ENCODE peak calls at places on chromosome 22, in nine cellular contexts. A, U, X, C, P, K, H, O and V are unnamed samples.

GRCh38 chr22:20606041-20606783 is 98.8 kb downstream of the MED15 start:
- DNase-seq in A (no peak), C (peak), U (peak), O (no peak), P (peak), X (peak), K (peak), H (peak), V (peak)

GRCh38 chr22:17980638-17981051 is 43.7 kb downstream of the MICAL3 start:
- DNase-seq in C (peak), A (peak), H (no peak), X (no peak), U (no peak), K (no peak), O (no peak), P (peak), V (peak)

GRCh38 chr22:46994265-46994664 is 231.8 kb downstream of the TBC1D22A start:
- DNase-seq in P (no peak), H (no peak), U (no peak), O (no peak), X (no peak), K (no peak), A (no peak), C (no peak), V (no peak)

GRCh38 chr22:23035557-23036277 is 34.6 kb upstream of the GNAZ start:
- DNase-seq in H (no peak), C (peak), U (peak), O (no peak), A (no peak), P (no peak), X (no peak), K (no peak), V (no peak)

GRCh38 chr22:50713008-50713385 is 25.0 kb upstream of the ACR start:
- DNase-seq in X (no peak), H (no peak), P (no peak), O (no peak), C (no peak), A (no peak), U (no peak), K (no peak), V (no peak)

GRCh38 chr22:22156716-22157499 is 87.7 kb upstream of the VPREB1 start:
- DNase-seq in X (peak), K (peak), C (peak), A (peak), U (peak), H (peak), O (peak), P (peak), V (no peak)

GRCh38 chr22:30733081-30733680 is 38.5 kb downstream of the OSBP2 start:
- DNase-seq in A (no peak), O (no peak), K (no peak), P (no peak), H (no peak), X (no peak), U (no peak), C (no peak), V (no peak)

GRCh38 chr22:30947821-30948454 is 20.6 kb downstream of the MORC2 start:
- DNase-seq in P (no peak), C (no peak), H (no peak), A (no peak), X (peak), O (no peak), K (peak), U (peak), V (no peak)

GRCh38 chr22:31350410-31350863 is 4.3 kb upstream of the PATZ1 start:
- DNase-seq in C (no peak), X (peak), P (no peak), K (no peak), A (no peak), U (peak), O (no peak), H (no peak), V (no peak)

GRCh38 chr22:30943368-30943767 is 25.2 kb downstream of the MORC2 start:
- DNase-seq in U (no peak), K (no peak), O (no peak), X (no peak), H (no peak), P (peak), C (peak), A (no peak), V (peak)

GRCh38 chr22:24321999-24322398 is 51.4 kb downstream of the SPECC1L start:
- DNase-seq in K (no peak), X (no peak), H (no peak), U (no peak), P (no peak), C (no peak), O (no peak), A (no peak), V (no peak)

GRCh38 chr22:27650572-27650971 is 151.0 kb downstream of the MN1 start:
- DNase-seq in X (no peak), K (no peak), U (no peak), P (no peak), C (no peak), H (no peak), O (no peak), A (no peak), V (no peak)

GRCh38 chr22:46462726-46463371 is 74.6 kb downstream of the CELSR1 start:
- DNase-seq in U (no peak), X (no peak), H (no peak), A (no peak), P (no peak), K (no peak), O (no peak), C (no peak), V (no peak)

GRCh38 chr22:20503816-20504215 is 3.6 kb upstream of the MED15 start:
- DNase-seq in H (no peak), A (no peak), C (no peak), X (no peak), O (no peak), U (no peak), K (no peak), P (no peak), V (no peak)

GRCh38 chr22:30605449-30606110 is 1.4 kb upstream of the TCN2 start:
- DNase-seq in X (peak), P (no peak), A (peak), O (peak), U (peak), H (peak), K (no peak), C (peak), V (no peak)

GRCh38 chr22:47371263-47372090 is 609.0 kb downstream of the TBC1D22A start:
- DNase-seq in O (no peak), P (no peak), C (no peak), X (no peak), U (no peak), K (no peak), H (no peak), A (no peak), V (no peak)

GRCh38 chr22:46769191-46769675 is 6.8 kb downstream of the TBC1D22A start:
- DNase-seq in X (no peak), C (no peak), A (no peak), O (no peak), H (no peak), K (no peak), P (no peak), U (no peak), V (no peak)

GRCh38 chr22:17035246-17035645 is 27.2 kb upstream of the GAB4 start:
- DNase-seq in O (no peak), X (no peak), P (no peak), U (no peak), C (no peak), K (no peak), A (no peak), H (no peak), V (no peak)

GRCh38 chr22:46652930-46653331 is 32.7 kb downstream of the GRAMD4 start:
- DNase-seq in H (no peak), U (no peak), A (no peak), O (no peak), X (no peak), C (no peak), K (no peak), P (no peak), V (no peak)

GRCh38 chr22:22599248-22599647 is 40.2 kb upstream of the PRAME start:
- DNase-seq in C (no peak), P (no peak), O (no peak), A (no peak), H (no peak), X (no peak), U (no peak), K (no peak), V (no peak)

GRCh38 chr22:30036656-30037055 is 43.6 kb upstream of the HORMAD2 start:
- DNase-seq in P (no peak), C (no peak), U (no peak), H (no peak), X (no peak), O (no peak), K (no peak), A (no peak), V (no peak)

GRCh38 chr22:20434264-20434751 is 3.3 kb downstream of the SCARF2 start:
- DNase-seq in U (no peak), X (no peak), O (no peak), A (no peak), H (no peak), P (no peak), C (no peak), K (no peak), V (no peak)

GRCh38 chr22:27435839-27436581 is 365.5 kb downstream of the MN1 start:
- DNase-seq in O (peak), K (no peak), A (no peak), C (no peak), U (no peak), H (peak), X (peak), P (no peak), V (no peak)

GRCh38 chr22:32754413-32755041 is 47.0 kb upstream of the TIMP3 start:
- DNase-seq in A (peak), K (no peak), O (peak), C (no peak), X (no peak), U (no peak), P (no peak), H (no peak), V (no peak)

GRCh38 chr22:24059793-24060192 is 48.7 kb downstream of the CABIN1 start:
- DNase-seq in U (no peak), H (no peak), P (no peak), O (no peak), X (no peak), A (no peak), C (no peak), K (no peak), V (no peak)

GRCh38 chr22:21765909-21766529 is 30.4 kb upstream of the YPEL1 start:
- DNase-seq in P (no peak), K (no peak), U (no peak), C (no peak), O (no peak), X (no peak), A (no peak), H (no peak), V (no peak)

GRCh38 chr22:26357813-26358212 is 71.2 kb upstream of the ASPHD2 start:
- DNase-seq in X (no peak), C (no peak), O (no peak), A (no peak), H (no peak), P (no peak), U (no peak), K (no peak), V (no peak)

GRCh38 chr22:20656902-20657836 is 116.7 kb upstream of the SERPIND1 start:
- DNase-seq in A (no peak), K (no peak), O (no peak), H (no peak), P (no peak), U (peak), X (no peak), C (no peak), V (no peak)

GRCh38 chr22:42134033-42135020 is 3.7 kb upstream of the CYP2D6 start:
- DNase-seq in H (no peak), P (no peak), U (no peak), A (no peak), O (no peak), K (no peak), C (no peak), X (no peak), V (no peak)

GRCh38 chr22:23122216-23122957 is 19.4 kb downstream of the RSPH14 start:
- DNase-seq in U (no peak), O (no peak), H (no peak), X (no peak), A (no peak), K (no peak), P (no peak), C (no peak), V (no peak)

GRCh38 chr22:47200273-47201051 is 438.0 kb downstream of the TBC1D22A start:
- DNase-seq in C (no peak), A (no peak), U (no peak), K (no peak), X (no peak), H (no peak), O (no peak), P (no peak), V (peak)

GRCh38 chr22:46749682-46750529 is 11.9 kb upstream of the CERK start:
- DNase-seq in A (no peak), X (no peak), P (no peak), C (peak), K (no peak), H (no peak), O (no peak), U (no peak), V (no peak)

GRCh38 chr22:33083212-33083611 is 25.0 kb upstream of the SYN3 start:
- DNase-seq in A (no peak), O (no peak), P (no peak), U (peak), K (no peak), C (no peak), X (peak), H (no peak), V (no peak)

GRCh38 chr22:24186352-24186740 is 5.1 kb downstream of the SUSD2 start:
- DNase-seq in P (no peak), O (no peak), X (no peak), K (no peak), U (no peak), C (no peak), H (no peak), A (no peak), V (no peak)

GRCh38 chr22:27881404-27881803 is 37.7 kb downstream of the PITPNB start:
- DNase-seq in O (peak), P (no peak), K (peak), A (peak), H (no peak), C (no peak), U (no peak), X (no peak), V (no peak)

GRCh38 chr22:32044477-32044876 is 1.4 kb downstream of the SLC5A1 start:
- DNase-seq in H (no peak), X (no peak), A (no peak), C (no peak), K (no peak), P (no peak), U (no peak), O (no peak), V (no peak)

GRCh38 chr22:50560034-50560433 is 2.7 kb downstream of the SYCE3 start:
- DNase-seq in U (no peak), P (no peak), A (no peak), X (no peak), K (no peak), O (no peak), C (no peak), H (no peak), V (no peak)

GRCh38 chr22:33328789-33329296 is 270.7 kb upstream of the SYN3 start:
- DNase-seq in K (peak), P (no peak), X (peak), O (no peak), A (no peak), U (no peak), C (peak), H (no peak), V (no peak)

GRCh38 chr22:31084811-31085492 is 3.8 kb downstream of the SMTN start:
- DNase-seq in X (peak), U (peak), P (peak), A (peak), H (peak), O (peak), C (peak), K (peak), V (peak)

GRCh38 chr22:23067023-23067650 is 3.2 kb upstream of the GNAZ start:
- DNase-seq in X (no peak), O (peak), C (no peak), U (no peak), P (no peak), H (no peak), K (no peak), A (no peak), V (peak)

GRCh38 chr22:37022483-37023337 is 3.2 kb downstream of the MPST start:
- DNase-seq in H (no peak), A (no peak), U (no peak), K (no peak), O (no peak), C (no peak), P (no peak), X (no peak), V (no peak)
- TF ChIP-seq CTCF in H (no peak), A (no peak), U (no peak), K (peak), O (no peak), C (no peak), P (no peak), X (no peak), V (no peak)

GRCh38 chr22:36334838-36335603 is 52.7 kb downstream of the MYH9 start:
- DNase-seq in U (no peak), P (no peak), H (no peak), K (no peak), C (peak), A (no peak), O (no peak), X (no peak), V (no peak)

GRCh38 chr22:36335621-36336020 is 52.1 kb downstream of the MYH9 start:
- DNase-seq in X (no peak), O (no peak), U (no peak), C (peak), H (no peak), A (no peak), K (no peak), P (no peak), V (no peak)

GRCh38 chr22:36339171-36340065 is 48.3 kb downstream of the MYH9 start:
- DNase-seq in H (no peak), O (no peak), C (peak), K (no peak), U (no peak), P (no peak), A (no peak), X (no peak), V (no peak)

GRCh38 chr22:36336246-36337182 is 51.3 kb downstream of the MYH9 start:
- DNase-seq in X (no peak), A (no peak), P (no peak), K (no peak), O (no peak), C (no peak), H (no peak), U (no peak), V (no peak)

GRCh38 chr22:36337365-36338130 is 50.2 kb downstream of the MYH9 start:
- DNase-seq in A (no peak), X (no peak), K (no peak), O (no peak), H (no peak), P (no peak), U (no peak), C (no peak), V (no peak)
- TF ChIP-seq CTCF in A (no peak), X (no peak), K (no peak), O (no peak), H (no peak), P (no peak), U (no peak), C (no peak), V (no peak)

GRCh38 chr22:39556970-39557811 is 13.4 kb upstream of the CACNA1I start:
- DNase-seq in O (no peak), H (no peak), C (peak), K (no peak), U (no peak), A (no peak), X (peak), P (peak), V (no peak)
- TF ChIP-seq CTCF in O (no peak), H (no peak), C (no peak), K (peak), U (no peak), A (peak), X (peak), P (no peak), V (no peak)

DNA sequence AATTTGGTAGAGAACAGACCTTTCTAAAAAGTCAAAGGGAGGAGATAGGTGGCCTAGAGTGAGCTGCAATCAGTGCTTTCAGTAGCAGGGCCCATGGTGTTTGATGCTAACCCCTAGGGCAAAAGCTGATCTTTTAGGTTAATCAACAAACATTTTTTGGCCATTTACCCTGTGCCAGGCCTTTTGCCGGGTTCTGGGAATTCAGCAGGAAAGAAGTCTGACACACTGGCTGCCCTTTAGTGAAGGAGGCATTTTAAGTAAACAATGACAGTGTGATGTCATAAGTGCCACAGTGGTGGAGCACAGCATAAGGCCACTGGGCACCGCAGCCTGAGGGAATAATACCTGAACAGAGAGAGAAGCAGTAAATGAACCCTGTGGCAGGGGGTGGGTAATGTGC is 29.0 kb downstream of the C22orf31 start:
- DNase-seq in A (no peak), H (no peak), C (no peak), O (no peak), P (no peak), K (no peak), X (no peak), U (no peak), V (no peak)
- TF ChIP-seq CTCF in A (no peak), H (no peak), C (no peak), O (no peak), P (no peak), K (no peak), X (no peak), U (no peak), V (no peak)

GRCh38 chr22:44677299-44678244 is 24.4 kb upstream of the PRR5 start:
- DNase-seq in K (no peak), H (no peak), U (no peak), P (no peak), C (no peak), X (no peak), O (no peak), A (no peak), V (no peak)

GRCh38 chr22:44680058-44680457 is 21.9 kb upstream of the PRR5 start:
- DNase-seq in X (no peak), C (no peak), K (no peak), O (no peak), P (no peak), A (no peak), H (no peak), U (no peak), V (no peak)

GRCh38 chr22:44676441-44677298 is 25.3 kb upstream of the PRR5 start:
- DNase-seq in U (no peak), P (no peak), A (no peak), H (no peak), K (no peak), X (peak), O (no peak), C (peak), V (no peak)

GRCh38 chr22:44678980-44679647 is 22.9 kb upstream of the PRR5 start:
- DNase-seq in H (no peak), U (no peak), C (no peak), K (no peak), A (no peak), O (no peak), P (no peak), X (no peak), V (no peak)

GRCh38 chr22:44678245-44678979 is 23.6 kb upstream of the PRR5 start:
- DNase-seq in H (no peak), P (no peak), C (no peak), X (no peak), O (no peak), U (no peak), K (no peak), A (no peak), V (no peak)
- TF ChIP-seq CTCF in H (no peak), P (no peak), C (no peak), X (no peak), O (no peak), U (no peak), K (no peak), A (no peak), V (no peak)

GRCh38 chr22:19206287-19206686 is 27.8 kb upstream of the SLC25A1 start:
- DNase-seq in U (no peak), A (no peak), H (no peak), P (no peak), X (no peak), K (no peak), C (no peak), O (no peak), V (no peak)

GRCh38 chr22:19210188-19210587 is 31.7 kb upstream of the SLC25A1 start:
- DNase-seq in P (no peak), O (no peak), C (no peak), H (no peak), X (no peak), U (no peak), K (no peak), A (no peak), V (no peak)

GRCh38 chr22:19204640-19205039 is 26.1 kb upstream of the SLC25A1 start:
- DNase-seq in A (no peak), X (no peak), H (no peak), U (no peak), P (no peak), K (no peak), C (no peak), O (no peak), V (no peak)

GRCh38 chr22:19207902-19208283 is 29.4 kb upstream of the SLC25A1 start:
- DNase-seq in C (no peak), K (no peak), H (no peak), O (no peak), U (no peak), P (no peak), X (no peak), A (no peak), V (no peak)

GRCh38 chr22:19208287-19208847 is 29.8 kb upstream of the SLC25A1 start:
- DNase-seq in U (no peak), H (no peak), X (no peak), P (no peak), O (no peak), K (no peak), A (no peak), C (no peak), V (no peak)
- TF ChIP-seq CTCF in U (no peak), H (no peak), X (no peak), P (no peak), O (no peak), K (no peak), A (no peak), C (no peak), V (no peak)

GRCh38 chr22:48539261-48539660 is 1288.4 kb downstream of the BRD1 start:
- DNase-seq in K (no peak), U (no peak), X (no peak), A (no peak), O (no peak), H (no peak), C (no peak), P (no peak), V (no peak)
- TF ChIP-seq CTCF in K (no peak), U (no peak), X (no peak), A (no peak), O (no peak), H (no peak), C (no peak), P (no peak), V (no peak)

GRCh38 chr22:37223965-37224551 is 11.8 kb upstream of the SSTR3 start:
- DNase-seq in O (no peak), H (no peak), A (no peak), X (no peak), P (no peak), K (no peak), U (peak), C (peak), V (no peak)
- TF ChIP-seq CTCF in O (no peak), H (no peak), A (no peak), X (no peak), P (no peak), K (no peak), U (no peak), C (no peak), V (no peak)